ENCODE peak calls at places on chromosomes 3 and 15, in five cellular contexts. U is GM12864, K is cardiac muscle cell, V is heart left ventricle, H is gastrocnemius medialis. F is an unnamed sample.
A peak's percentile ranks its signal among the peaks of the same experiment; 100 is the strongest.

GRCh38 chr15:38972831-38973230 is 408.2 kb upstream of the RASGRP1 start:
- DNase-seq in U (no peak), K (no peak), V (no peak), H (no peak), F (no peak)

GRCh38 chr3:146065573-146066006 is 95.4 kb downstream of the PLOD2 start:
- DNase-seq in U (peak; percentile 10), K (peak; percentile 48), V (no peak), H (no peak), F (peak; percentile 35)

GRCh38 chr15:85756411-85757072 is 38.2 kb downstream of the KLHL25 start:
- DNase-seq in U (no peak), K (no peak), V (no peak), H (no peak), F (peak; percentile 50)

GRCh38 chr3:106850429-106850828 is 526.8 kb upstream of the CCDC54 start:
- DNase-seq in U (no peak), K (no peak), V (no peak), H (no peak), F (peak; percentile 40)

GRCh38 chr3:25027639-25028038 is 400.4 kb upstream of the RARB start:
- DNase-seq in U (no peak), K (no peak), V (no peak), H (no peak), F (no peak)

GRCh38 chr3:12875857-12876451 is 34.6 kb upstream of the RPL32 start:
- DNase-seq in U (no peak), K (peak; percentile 95), V (peak; percentile 52), H (no peak), F (no peak)

GRCh38 chr3:188775412-188775811 is 396.4 kb upstream of the TPRG1 start:
- DNase-seq in U (no peak), K (no peak), V (no peak), H (no peak), F (no peak)

GRCh38 chr15:89016549-89017041 is 71.7 kb upstream of the ABHD2 start:
- DNase-seq in U (no peak), K (no peak), V (no peak), H (no peak), F (no peak)

GRCh38 chr15:84748274-84749110 is at the start of gene ZNF592:
- DNase-seq in U (no peak), K (peak; percentile 84), V (peak; percentile 89), H (peak; percentile 64), F (peak; percentile 91)

GRCh38 chr3:157418104-157418503 is 18.5 kb upstream of the PTX3 start:
- DNase-seq in U (no peak), K (no peak), V (no peak), H (no peak), F (peak; percentile 32)

GRCh38 chr3:31705726-31706125 is 173.0 kb downstream of the STT3B start:
- DNase-seq in U (no peak), K (no peak), V (no peak), H (no peak), F (no peak)

GRCh38 chr3:48432411-48433371 is 2.8 kb upstream of the PLXNB1 start:
- DNase-seq in U (no peak), K (no peak), V (no peak), H (no peak), F (peak; percentile 21)

GRCh38 chr3:129561619-129562248 is 18.8 kb downstream of the H1-8 start:
- DNase-seq in U (no peak), K (no peak), V (no peak), H (no peak), F (no peak)

GRCh38 chr3:129560931-129561594 is 18.1 kb downstream of the H1-8 start:
- DNase-seq in U (no peak), K (peak; percentile 36), V (peak; percentile 88), H (no peak), F (peak; percentile 93)

GRCh38 chr3:129559565-129560079 is 16.6 kb downstream of the H1-8 start:
- DNase-seq in U (no peak), K (no peak), V (no peak), H (no peak), F (peak; percentile 24)

GRCh38 chr3:129558772-129559564 is 16.0 kb downstream of the H1-8 start:
- DNase-seq in U (no peak), K (no peak), V (no peak), H (no peak), F (peak; percentile 97)

GRCh38 chr3:129560269-129560787 is 17.4 kb downstream of the H1-8 start:
- DNase-seq in U (no peak), K (no peak), V (peak; percentile 66), H (no peak), F (peak; percentile 94)
- H3K4me3 ChIP-seq in U (no peak overlapping the region), K (no peak overlapping the region), V (no peak overlapping the region), H (no peak overlapping the region), F (peak overlapping the region; percentile 37)

DNA sequence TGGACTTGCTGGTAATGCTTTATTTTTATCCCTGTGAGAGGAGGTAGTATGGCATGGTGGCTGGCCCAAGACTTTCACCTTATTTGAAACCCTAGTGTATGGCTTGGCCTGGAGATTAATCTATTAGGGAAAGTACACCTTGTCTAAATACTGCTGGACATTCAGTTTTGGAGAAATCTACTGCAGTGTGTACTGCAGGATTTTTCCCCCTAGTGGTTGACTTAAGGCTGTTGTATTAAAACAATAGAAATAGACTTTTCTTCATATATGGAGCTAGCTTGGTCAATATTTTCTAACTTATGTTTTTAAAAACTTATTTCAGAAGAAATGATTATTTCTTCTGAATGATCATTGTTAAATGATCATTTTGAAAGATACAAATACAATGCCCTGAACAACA is 13.9 kb upstream of the SLITRK3 start:
- DNase-seq in U (no peak), K (no peak), V (no peak), H (no peak), F (no peak)
- TF ChIP-seq CTCF in U (peak; percentile 10), K (peak; percentile 36), V (no peak), H (no peak), F (no peak)

GRCh38 chr3:9257092-9257491 is 7.6 kb upstream of the SRGAP3 start:
- DNase-seq in U (no peak), K (no peak), V (no peak), H (no peak), F (no peak)

GRCh38 chr3:9255976-9256375 is 6.5 kb upstream of the SRGAP3 start:
- DNase-seq in U (no peak), K (no peak), V (no peak), H (peak; percentile 22), F (no peak)

GRCh38 chr3:9254764-9255163 is 5.3 kb upstream of the SRGAP3 start:
- DNase-seq in U (no peak), K (no peak), V (no peak), H (no peak), F (no peak)

DNA sequence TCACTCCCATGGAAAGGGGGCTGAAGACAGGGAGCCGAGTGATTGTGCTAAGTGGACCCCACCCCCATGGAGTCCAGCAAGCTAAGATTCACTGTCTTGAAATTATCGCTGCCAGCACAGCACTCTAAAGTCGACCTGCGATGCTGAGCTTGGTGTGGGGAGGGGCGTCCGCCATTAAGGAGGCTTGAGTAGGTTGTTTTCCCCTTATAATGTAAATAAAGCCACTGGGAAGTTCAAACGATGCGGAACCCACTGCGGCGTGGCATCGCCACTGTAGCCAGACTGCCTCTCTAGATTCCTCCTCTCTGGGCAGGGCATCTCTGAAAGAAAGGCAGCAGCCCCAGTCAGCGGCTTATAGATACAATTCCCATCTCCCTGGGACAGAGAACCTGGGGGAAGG is 10.9 kb upstream of the SRGAP3 start:
- DNase-seq in U (no peak), K (no peak), V (no peak), H (no peak), F (no peak)
- H3K4me3 ChIP-seq in U (no peak overlapping the region), K (no peak overlapping the region), V (no peak overlapping the region), H (no peak overlapping the region), F (no peak overlapping the region)

DNA sequence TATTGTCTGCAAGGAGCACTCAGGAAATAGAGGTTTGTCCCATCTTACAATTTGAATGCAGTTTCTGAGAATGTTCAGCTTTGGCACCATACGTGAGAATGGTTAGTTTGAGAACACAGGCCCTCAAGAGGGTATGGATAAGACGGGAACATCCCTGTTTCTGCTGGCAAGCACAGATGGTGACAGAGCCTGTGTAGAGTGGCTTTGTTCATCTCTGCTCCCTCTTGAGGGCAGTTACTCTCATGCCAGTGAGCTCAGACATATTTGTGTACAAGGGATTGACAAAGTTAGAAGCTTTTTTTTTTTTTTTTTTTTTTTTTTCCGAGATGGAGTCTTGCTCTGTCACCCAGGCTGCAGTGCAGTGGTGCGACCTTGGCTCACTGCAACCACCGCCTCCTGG is 71.5 kb upstream of the FILIP1L start:
- DNase-seq in U (no peak), K (no peak), V (no peak), H (no peak), F (no peak)
- TF ChIP-seq CTCF in U (no peak), K (no peak), V (no peak), H (no peak), F (no peak)

DNA sequence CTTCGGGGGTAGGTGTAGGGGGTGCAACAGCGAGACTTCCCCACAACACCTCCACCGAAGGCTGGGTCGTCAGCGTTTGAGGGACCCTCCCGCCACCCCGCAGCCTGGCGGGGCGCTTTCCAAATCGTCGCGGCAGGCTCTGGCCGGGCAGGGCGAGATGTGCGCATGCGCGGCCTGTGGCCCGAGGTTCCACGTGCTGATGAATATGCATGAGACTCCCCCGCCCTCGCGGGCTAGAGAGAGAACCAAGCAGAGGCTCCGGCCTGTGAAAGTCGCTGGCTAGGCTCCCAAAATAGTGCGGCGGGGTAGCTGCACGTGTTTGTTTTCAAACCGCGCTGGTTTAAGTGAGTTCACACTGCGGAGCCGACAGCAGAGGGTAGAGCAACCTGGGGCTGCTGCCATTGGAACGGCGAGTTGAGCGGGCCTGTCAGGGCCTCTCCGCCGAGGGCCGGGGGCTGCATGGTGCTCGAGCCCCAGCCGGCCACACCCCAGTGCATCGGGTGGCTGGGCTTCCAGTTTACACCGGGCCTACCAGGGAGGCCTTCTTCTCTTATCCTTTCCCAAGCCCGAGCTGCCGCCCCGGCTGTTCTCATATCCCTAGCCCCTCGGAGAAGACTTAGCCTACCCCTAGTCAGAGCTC is 10.0 kb downstream of the ZIC1 start:
- DNase-seq in U (no peak), K (peak; percentile 85), V (no peak), H (peak; percentile 72), F (peak; percentile 38)
- H3K4me3 ChIP-seq in U (no peak overlapping the region), K (peak overlapping the region; percentile 25), V (peak overlapping the region; percentile 19), H (peak overlapping the region; percentile 50), F (peak overlapping the region; percentile 49)

DNA sequence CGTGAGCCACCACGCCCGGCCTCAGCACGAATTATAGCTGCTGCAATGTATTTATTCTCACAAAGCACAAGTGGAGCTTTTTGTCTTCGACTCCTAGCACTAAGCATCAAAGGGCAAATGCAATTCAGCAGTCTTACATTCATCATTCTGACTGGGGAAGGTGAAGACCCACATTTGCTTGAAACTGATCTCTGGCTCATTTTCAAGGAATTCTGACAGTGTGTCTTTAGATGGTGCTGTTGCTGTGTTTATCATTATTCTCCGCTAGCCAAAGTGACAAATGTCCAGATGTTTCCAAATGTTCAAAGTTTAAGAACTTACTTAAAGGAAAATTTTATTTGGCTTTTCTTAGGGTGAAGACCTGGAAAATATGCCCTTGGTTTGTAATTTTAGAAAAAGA is 55.9 kb downstream of the SGO1 start:
- DNase-seq in U (no peak), K (no peak), V (no peak), H (no peak), F (no peak)
- TF ChIP-seq CTCF in U (no peak), K (no peak), V (no peak), H (no peak), F (no peak)

F was measured in foreskin fibroblast.